ENCODE peak calls at places on chromosomes 3 and 15, in ten cellular contexts. T, H, C, E, D, U, B, K, I and L are unnamed samples.

GRCh38 chr15:79431636-79432344 is at the start of gene MINAR1:
- DNase-seq in T (no peak), H (peak; percentile 84), C (peak; percentile 56), E (no peak), D (no peak), U (no peak), B (no peak), K (no peak), I (no peak), L (no peak)

GRCh38 chr3:13536832-13537231 is 12.1 kb upstream of the FBLN2 start:
- DNase-seq in T (no peak), H (no peak), C (no peak), E (no peak), D (no peak), U (no peak), B (no peak), K (no peak), I (no peak), L (no peak)

GRCh38 chr3:164608554-164609276 is 469.6 kb downstream of the SI start:
- DNase-seq in T (no peak), H (no peak), C (no peak), E (no peak), D (no peak), U (no peak), B (no peak), K (no peak), I (no peak), L (no peak)

GRCh38 chr3:150409527-150410310 is 1.6 kb downstream of the TSC22D2 start:
- DNase-seq in T (peak; percentile 48), H (peak; percentile 82), C (peak; percentile 60), E (peak; percentile 78), D (peak; percentile 78), U (peak; percentile 78), B (peak; percentile 90), K (peak; percentile 43), I (peak; percentile 86), L (peak; percentile 73)

GRCh38 chr3:147411777-147412176 is 2.6 kb downstream of the ZIC1 start:
- DNase-seq in T (no peak), H (no peak), C (no peak), E (no peak), D (no peak), U (no peak), B (no peak), K (no peak), I (no peak), L (no peak)

GRCh38 chr15:34691024-34691423 is 63.8 kb downstream of the GJD2 start:
- DNase-seq in T (no peak), H (no peak), C (peak; percentile 68), E (no peak), D (no peak), U (no peak), B (no peak), K (no peak), I (no peak), L (no peak)

GRCh38 chr3:188670446-188670845 is 501.3 kb upstream of the TPRG1 start:
- DNase-seq in T (no peak), H (no peak), C (no peak), E (no peak), D (no peak), U (no peak), B (no peak), K (no peak), I (no peak), L (no peak)

GRCh38 chr15:32704343-32705076 is 13.3 kb upstream of the GREM1 start:
- DNase-seq in T (no peak), H (no peak), C (peak; percentile 58), E (no peak), D (no peak), U (no peak), B (no peak), K (no peak), I (no peak), L (no peak)

GRCh38 chr3:149373235-149374125 is 4.0 kb downstream of the TM4SF1 start:
- DNase-seq in T (no peak), H (no peak), C (peak; percentile 85), E (no peak), D (no peak), U (no peak), B (no peak), K (peak; percentile 91), I (no peak), L (no peak)

GRCh38 chr3:160226026-160226739 is 961 bp downstream of the C3orf80 start:
- DNase-seq in T (no peak), H (peak; percentile 78), C (no peak), E (peak; percentile 13), D (no peak), U (no peak), B (no peak), K (no peak), I (no peak), L (no peak)

GRCh38 chr3:183548262-183548769 is 7.2 kb downstream of the KLHL6 start:
- DNase-seq in T (no peak), H (peak; percentile 34), C (peak; percentile 72), E (no peak), D (no peak), U (no peak), B (no peak), K (peak; percentile 75), I (no peak), L (no peak)

GRCh38 chr3:6326760-6327159 is 534.2 kb upstream of the GRM7 start:
- DNase-seq in T (no peak), H (no peak), C (no peak), E (no peak), D (no peak), U (no peak), B (no peak), K (no peak), I (no peak), L (no peak)

GRCh38 chr15:75069301-75069925 is 46.0 kb downstream of the PPCDC start:
- DNase-seq in T (no peak), H (no peak), C (no peak), E (no peak), D (no peak), U (peak; percentile 58), B (no peak), K (no peak), I (peak; percentile 53), L (peak; percentile 14)

GRCh38 chr3:127387119-127387518 is 99.3 kb upstream of the PRR20G start:
- DNase-seq in T (no peak), H (no peak), C (no peak), E (no peak), D (peak; percentile 5), U (no peak), B (no peak), K (no peak), I (no peak), L (no peak)

GRCh38 chr15:29571728-29572454 is 250.4 kb downstream of the TJP1 start:
- DNase-seq in T (no peak), H (peak; percentile 55), C (no peak), E (no peak), D (no peak), U (no peak), B (no peak), K (no peak), I (no peak), L (no peak)
- H3K27ac ChIP-seq in T (no peak overlapping the region), H (no peak overlapping the region), C (no peak overlapping the region), E (no peak overlapping the region), D (no peak overlapping the region), U (no peak overlapping the region), B (no peak overlapping the region), K (no peak overlapping the region), I (no peak overlapping the region), L (no peak overlapping the region)

GRCh38 chr3:58023536-58023935 is 15.3 kb downstream of the FLNB start:
- DNase-seq in T (no peak), H (no peak), C (no peak), E (no peak), D (no peak), U (no peak), B (no peak), K (no peak), I (no peak), L (no peak)
- H3K27ac ChIP-seq in T (no peak overlapping the region), H (no peak overlapping the region), C (no peak overlapping the region), E (no peak overlapping the region), D (no peak overlapping the region), U (no peak overlapping the region), B (no peak overlapping the region), K (peak overlapping the region; percentile 19), I (no peak overlapping the region), L (no peak overlapping the region)

DNA sequence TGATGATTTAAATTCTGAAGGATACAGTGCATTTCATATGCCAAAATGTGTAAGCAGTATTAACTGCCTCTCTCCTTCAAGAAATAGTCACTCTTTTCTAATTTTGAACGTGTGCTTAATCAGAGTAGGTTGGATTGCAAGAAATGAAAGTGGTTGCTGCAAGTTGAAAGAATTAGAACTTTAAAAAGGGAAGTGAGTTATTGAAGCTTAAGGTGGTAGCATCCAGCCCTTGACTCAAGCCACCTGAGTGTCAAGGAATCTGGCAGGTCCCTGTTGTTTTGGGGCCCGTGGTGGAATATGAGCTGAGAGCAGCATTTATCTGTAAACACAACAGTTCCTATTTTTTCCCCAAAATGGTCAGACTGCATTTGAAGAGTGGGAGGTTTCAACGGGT is 1.7 kb downstream of the ITPR1 start:
- DNase-seq in T (no peak), H (no peak), C (no peak), E (no peak), D (no peak), U (no peak), B (no peak), K (no peak), I (peak; percentile 63), L (no peak)
- H3K27ac ChIP-seq in T (no peak overlapping the region), H (no peak overlapping the region), C (no peak overlapping the region), E (no peak overlapping the region), D (peak overlapping the region; percentile 95), U (peak overlapping the region; percentile 92), B (no peak overlapping the region), K (no peak overlapping the region), I (no peak overlapping the region), L (no peak overlapping the region)

DNA sequence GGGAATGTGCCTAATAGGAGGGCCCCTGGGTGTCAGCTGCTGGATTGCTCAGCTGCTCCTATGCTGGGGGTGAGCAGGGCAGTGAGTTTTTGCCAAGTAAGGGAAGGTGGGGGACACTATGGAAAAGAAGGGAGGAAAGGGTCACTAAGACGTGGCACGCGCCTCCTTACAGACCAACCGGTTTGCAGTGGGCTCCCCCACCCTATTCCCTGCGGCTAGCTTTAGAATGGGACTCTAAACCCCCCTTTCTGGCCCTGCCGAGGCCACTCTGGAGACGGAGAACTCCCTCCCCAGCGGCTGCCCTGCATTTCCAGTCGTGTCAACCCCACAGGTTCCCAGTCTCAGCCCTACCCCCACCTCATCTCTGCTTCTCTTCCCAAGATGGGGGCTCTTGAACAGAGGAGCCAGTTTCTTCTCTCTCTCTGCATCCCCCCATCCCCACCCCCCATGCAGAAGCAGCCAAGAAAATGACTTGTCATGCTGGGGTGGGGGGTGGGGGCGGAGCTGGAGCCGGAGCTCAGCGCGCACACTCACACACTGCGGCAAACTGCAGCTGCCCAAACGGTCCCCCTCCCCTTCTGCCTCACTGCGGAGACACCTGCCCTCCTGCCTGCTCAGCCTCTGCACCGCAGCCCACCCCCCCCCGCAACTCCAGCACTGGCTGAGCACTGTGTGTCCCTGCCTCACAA is 809 bp downstream of the MAP1A start:
- DNase-seq in T (no peak), H (peak; percentile 70), C (peak; percentile 63), E (no peak), D (no peak), U (peak; percentile 59), B (no peak), K (no peak), I (peak; percentile 35), L (peak; percentile 80)
- H3K27ac ChIP-seq in T (peak overlapping the region; percentile 73), H (peak overlapping the region; percentile 85), C (peak overlapping the region; percentile 72), E (no peak overlapping the region), D (peak overlapping the region; percentile 80), U (peak overlapping the region; percentile 86), B (no peak overlapping the region), K (no peak overlapping the region), I (no peak overlapping the region), L (peak overlapping the region; percentile 95)